ENCODE peak calls at places on chromosomes 12 and 14, in six cellular contexts. J is fibroblast of pulmonary artery, V is left lung, T is ascending aorta, G is esophagus squamous epithelium, M is Panc1. Y is an unnamed sample.

GRCh38 chr14:101814869-101815268 is 53.4 kb downstream of the PPP2R5C start:
- DNase-seq in G (no peak), V (no peak), T (no peak), M (no peak), J (no peak), Y (no peak)

GRCh38 chr12:54390668-54391551 is 6.4 kb upstream of the ZNF385A start:
- DNase-seq in G (no peak), J (no peak), M (no peak), V (peak), T (no peak), Y (no peak)

GRCh38 chr14:68248481-68249255 is 429.1 kb downstream of the RAD51B start:
- DNase-seq in J (peak), G (no peak), T (no peak), V (peak), M (no peak), Y (peak)

GRCh38 chr12:12172106-12172511 is 94.7 kb downstream of the LRP6 start:
- DNase-seq in V (no peak), J (peak), T (no peak), G (no peak), M (no peak), Y (peak)

GRCh38 chr12:126518596-126519200 is 1453.5 kb downstream of the AACS start:
- DNase-seq in M (peak), J (peak), T (no peak), G (no peak), V (no peak), Y (no peak)

GRCh38 chr14:75254381-75254821 is 24.2 kb upstream of the FOS start:
- DNase-seq in M (no peak), V (no peak), G (no peak), T (no peak), J (no peak), Y (no peak)

GRCh38 chr14:36099619-36100018 is 76.9 kb downstream of the PTCSC3 start:
- DNase-seq in M (no peak), T (no peak), J (no peak), V (no peak), G (no peak), Y (no peak)

GRCh38 chr14:68649461-68650189 is 143.2 kb downstream of the ZFP36L1 start:
- DNase-seq in J (no peak), M (no peak), G (no peak), T (no peak), V (no peak), Y (peak)

GRCh38 chr12:55993454-55993853 is 3.6 kb upstream of the SUOX start:
- DNase-seq in G (no peak), T (no peak), M (no peak), J (no peak), V (no peak), Y (no peak)

GRCh38 chr14:105294142-105294597 is 6.6 kb downstream of the BRF1 start:
- DNase-seq in T (no peak), M (no peak), J (peak), G (no peak), V (no peak), Y (peak)

GRCh38 chr12:93229494-93230310 is 148.0 kb upstream of the NUDT4 start:
- DNase-seq in G (no peak), J (peak), T (no peak), M (peak), V (no peak), Y (peak)

GRCh38 chr14:97153527-97153926 is 356.3 kb downstream of the VRK1 start:
- DNase-seq in T (no peak), J (no peak), V (no peak), G (no peak), M (no peak), Y (no peak)

GRCh38 chr14:104214819-104215218 is 76.4 kb downstream of the KIF26A start:
- DNase-seq in T (no peak), G (no peak), M (no peak), J (no peak), V (no peak), Y (no peak)

GRCh38 chr12:93230311-93230689 is 147.4 kb upstream of the NUDT4 start:
- DNase-seq in G (no peak), M (no peak), J (no peak), T (no peak), V (no peak), Y (no peak)

GRCh38 chr14:90093942-90094595 is 32.3 kb downstream of the KCNK13 start:
- DNase-seq in J (peak), G (no peak), V (no peak), M (no peak), T (no peak), Y (peak)

GRCh38 chr12:66508025-66508424 is 170.9 kb downstream of the GRIP1 start:
- DNase-seq in J (no peak), M (no peak), T (no peak), G (no peak), V (no peak), Y (no peak)

GRCh38 chr12:1907652-1908611 is 10.5 kb downstream of the CACNA2D4 start:
- DNase-seq in T (no peak), G (no peak), V (peak), J (no peak), M (no peak), Y (peak)

GRCh38 chr12:93184664-93185368 is 192.9 kb upstream of the NUDT4 start:
- DNase-seq in M (no peak), G (no peak), J (no peak), T (no peak), V (no peak), Y (peak)

GRCh38 chr12:89461649-89462612 is 62.7 kb downstream of the GALNT4 start:
- DNase-seq in M (peak), J (peak), G (no peak), T (no peak), V (no peak), Y (peak)

GRCh38 chr14:71206123-71206522 is 298.9 kb downstream of the PCNX1 start:
- DNase-seq in T (no peak), J (no peak), G (no peak), M (no peak), V (no peak), Y (no peak)

GRCh38 chr14:95319312-95320075 is at the start of gene CLMN:
- DNase-seq in M (no peak), J (peak), G (no peak), T (no peak), V (no peak), Y (peak)

GRCh38 chr12:69161835-69162234 is 77.5 kb upstream of the CPSF6 start:
- DNase-seq in M (no peak), J (peak), V (no peak), G (no peak), T (no peak), Y (no peak)

GRCh38 chr14:99395904-99396530 is 84.6 kb downstream of the SETD3 start:
- DNase-seq in T (no peak), G (no peak), M (no peak), V (no peak), J (peak), Y (peak)

GRCh38 chr12:109758406-109759075 is 44.9 kb downstream of the FAM222A start:
- DNase-seq in J (no peak), G (no peak), M (no peak), T (no peak), V (no peak), Y (no peak)

GRCh38 chr12:110906985-110907384 is 13.4 kb downstream of the MYL2 start:
- DNase-seq in T (no peak), G (no peak), V (no peak), J (peak), M (no peak), Y (peak)

GRCh38 chr12:29241821-29242591 is 92.9 kb downstream of the FAR2 start:
- DNase-seq in M (peak), T (no peak), J (peak), G (no peak), V (peak), Y (peak)

GRCh38 chr14:97846156-97846555 is 1049.0 kb downstream of the VRK1 start:
- DNase-seq in V (no peak), J (no peak), M (no peak), T (no peak), G (no peak), Y (no peak)

GRCh38 chr14:73759183-73759713 is 45.1 kb upstream of the PNMA1 start:
- DNase-seq in G (no peak), V (peak), M (no peak), T (no peak), J (peak), Y (peak)

GRCh38 chr14:80844872-80845271 is 96.7 kb downstream of the CEP128 start:
- DNase-seq in G (no peak), V (no peak), T (no peak), J (no peak), M (no peak), Y (no peak)

GRCh38 chr12:93137656-93138612 is 208.8 kb upstream of the EEA1 start:
- DNase-seq in M (no peak), T (no peak), V (no peak), G (no peak), J (peak), Y (peak)

GRCh38 chr12:19712041-19712440 is 272.7 kb downstream of the AEBP2 start:
- DNase-seq in G (no peak), J (peak), M (no peak), T (no peak), V (no peak), Y (peak)

GRCh38 chr12:98752726-98753125 is 107.6 kb downstream of the APAF1 start:
- DNase-seq in J (no peak), G (no peak), T (no peak), M (no peak), V (no peak), Y (peak)

GRCh38 chr12:52203126-52203921 is 11.5 kb upstream of the KRT80 start:
- DNase-seq in J (peak), G (no peak), T (peak), M (no peak), V (peak), Y (peak)

GRCh38 chr12:59808317-59808910 is 212.6 kb downstream of the SLC16A7 start:
- DNase-seq in M (peak), J (peak), V (no peak), T (no peak), G (no peak), Y (peak)

GRCh38 chr14:92973265-92973797 is 50.4 kb downstream of the CHGA start:
- DNase-seq in J (peak), V (peak), M (no peak), G (no peak), T (no peak), Y (peak)

DNA sequence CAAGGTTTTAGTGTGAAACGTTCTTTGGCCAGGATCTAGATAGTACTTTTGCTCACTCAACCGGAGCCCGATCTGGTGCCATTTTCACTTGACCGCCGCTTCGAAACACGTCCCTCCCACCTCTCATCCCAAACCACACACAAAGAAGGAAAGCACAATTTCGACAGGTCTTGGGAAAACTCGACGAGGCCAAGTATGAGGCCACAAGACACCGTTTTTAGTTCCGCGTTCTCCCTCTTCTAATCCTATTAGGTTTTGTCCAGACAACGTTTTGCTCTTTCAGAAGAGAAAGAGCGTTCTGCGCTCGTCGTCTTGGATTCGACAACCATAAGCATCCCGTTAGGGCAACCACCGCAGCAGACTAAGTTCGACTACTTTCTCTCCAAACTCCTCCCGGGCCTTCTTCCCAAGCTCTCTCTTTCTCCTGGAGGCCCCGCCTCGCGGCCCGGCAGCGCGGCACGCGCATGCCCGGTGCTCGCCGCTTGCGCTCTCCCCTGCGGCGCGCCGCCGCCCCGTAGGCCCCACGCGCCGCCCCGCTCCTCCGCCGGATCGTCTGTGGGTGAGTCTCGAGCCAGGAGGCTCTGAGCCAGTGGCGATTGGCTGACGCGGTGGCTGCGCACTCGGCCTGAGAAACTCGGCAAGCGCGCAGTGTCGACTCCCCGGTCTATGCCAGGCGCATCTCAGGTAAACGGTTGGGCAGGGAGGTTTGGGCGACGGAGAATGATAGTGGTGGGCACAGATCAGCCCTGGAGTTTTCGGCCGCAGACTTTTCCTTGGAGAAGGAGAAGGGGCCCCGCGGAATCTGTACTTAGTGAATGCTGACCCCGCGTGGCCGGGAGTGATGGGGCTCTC is at the start of gene MIPOL1:
- DNase-seq in M (no peak), J (peak), T (peak), V (peak), G (no peak), Y (peak)
- TF ChIP-seq CTCF in M (peak), J (peak), T (no peak), V (no peak), G (no peak), Y (peak)

DNA sequence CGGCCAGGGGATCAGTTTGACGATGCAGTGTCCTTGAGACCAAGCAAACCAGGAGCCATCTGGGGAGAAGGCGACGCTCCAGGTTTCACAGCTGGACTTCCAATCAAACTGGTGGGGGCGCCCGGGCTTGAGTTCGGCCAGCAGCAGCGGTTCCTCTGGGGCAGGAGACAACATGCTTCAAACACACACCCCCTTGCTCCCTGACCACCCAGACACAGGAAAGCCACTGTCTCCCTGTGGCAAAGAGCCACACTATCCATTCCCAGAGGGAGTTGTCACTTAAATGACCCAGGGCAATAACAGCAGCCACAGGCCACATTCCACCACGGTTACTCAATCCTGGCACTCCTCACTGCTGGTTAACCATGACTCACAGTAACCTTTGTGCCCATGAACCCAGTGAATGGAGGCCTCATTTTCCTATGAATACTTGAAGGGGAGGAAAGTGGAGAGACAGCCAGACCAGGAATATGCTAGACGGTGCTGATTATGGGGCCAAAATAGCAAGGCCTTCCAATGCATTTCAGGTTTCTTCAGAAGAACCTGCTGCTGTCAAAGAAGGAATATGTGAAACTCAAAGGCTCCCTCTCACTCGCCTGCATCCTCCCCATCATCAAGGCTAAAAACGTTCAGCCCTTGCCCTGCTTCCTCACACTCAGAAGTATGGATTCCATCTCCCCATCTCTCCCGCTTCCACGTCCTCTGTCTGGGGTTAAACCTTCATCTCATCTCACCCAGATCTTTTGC is 8.5 kb downstream of the WSB2 start:
- DNase-seq in G (no peak), M (peak), V (peak), J (peak), T (peak), Y (peak)
- H3K4me3 ChIP-seq in G (no peak), M (peak), V (no peak), J (no peak), T (no peak), Y (no peak)

GRCh38 chr14:61891810-61892209 is 129.6 kb downstream of the SNAPC1 start:
- DNase-seq in T (no peak), M (no peak), V (no peak), G (no peak), J (no peak), Y (no peak)

GRCh38 chr14:61891251-61891650 is 129.0 kb downstream of the SNAPC1 start:
- DNase-seq in V (no peak), T (no peak), G (no peak), M (no peak), J (peak), Y (peak)

GRCh38 chr14:61887628-61888027 is 125.4 kb downstream of the SNAPC1 start:
- DNase-seq in J (no peak), T (no peak), V (no peak), M (no peak), G (no peak), Y (no peak)

GRCh38 chr14:61893371-61893940 is 131.2 kb downstream of the SNAPC1 start:
- DNase-seq in J (no peak), G (no peak), T (no peak), M (no peak), V (no peak), Y (no peak)

DNA sequence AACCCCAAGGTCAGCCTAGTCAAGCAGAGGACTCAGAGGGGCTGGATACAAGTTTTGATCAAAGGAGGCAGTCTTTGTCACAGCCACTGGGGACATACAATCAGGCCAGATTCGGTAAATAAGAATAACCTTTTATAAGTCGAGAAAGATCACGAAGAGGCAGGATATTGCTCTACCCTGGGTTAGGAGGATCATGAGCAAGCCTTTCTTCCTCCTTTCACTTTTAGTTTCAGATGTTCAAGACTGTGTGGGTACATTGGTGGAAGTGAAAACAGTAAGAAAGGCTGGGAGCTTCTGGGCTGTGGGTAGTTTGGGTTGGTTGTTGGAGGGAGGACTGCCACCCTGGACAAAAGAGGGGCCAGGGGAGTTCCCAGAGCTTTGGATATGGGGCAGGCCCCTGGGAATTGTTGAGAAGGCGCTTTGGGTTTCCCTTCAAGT is 127.7 kb downstream of the SNAPC1 start:
- DNase-seq in J (no peak), V (no peak), M (no peak), T (no peak), G (no peak), Y (no peak)
- TF ChIP-seq CTCF in J (no peak), V (no peak), M (no peak), T (no peak), G (no peak), Y (no peak)

GRCh38 chr12:132066749-132067148 is 77.4 kb downstream of the DDX51 start:
- DNase-seq in V (no peak), M (no peak), J (no peak), T (no peak), G (no peak), Y (no peak)

GRCh38 chr12:132065203-132065602 is 78.9 kb downstream of the DDX51 start:
- DNase-seq in M (no peak), T (no peak), J (no peak), G (no peak), V (no peak), Y (no peak)

GRCh38 chr12:132067182-132067581 is 76.9 kb downstream of the DDX51 start:
- DNase-seq in V (no peak), M (no peak), G (no peak), J (no peak), T (no peak), Y (no peak)

GRCh38 chr12:132065609-132066344 is 78.3 kb downstream of the DDX51 start:
- DNase-seq in G (no peak), V (no peak), M (no peak), T (no peak), J (no peak), Y (no peak)

DNA sequence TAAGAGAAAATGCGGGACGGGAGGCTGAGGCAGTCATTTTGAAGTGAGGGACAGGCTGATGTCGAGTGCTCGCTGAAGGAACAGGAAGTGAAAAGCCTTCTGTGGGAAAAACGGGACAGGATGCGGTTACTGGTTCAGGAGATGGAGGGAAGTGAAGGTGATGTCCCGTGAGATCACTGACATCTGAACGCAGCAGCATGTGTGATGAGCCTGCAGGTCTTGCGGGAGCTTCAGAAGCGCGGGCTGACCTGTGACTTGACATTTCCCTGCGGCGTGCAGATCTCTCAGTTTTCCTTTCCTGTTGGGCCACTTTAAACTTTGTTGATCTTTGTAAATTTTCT is 77.8 kb downstream of the DDX51 start:
- DNase-seq in V (no peak), J (no peak), T (no peak), M (no peak), G (no peak), Y (no peak)
- H3K4me3 ChIP-seq in V (no peak), J (no peak), T (no peak), M (no peak), G (no peak), Y (no peak)

DNA sequence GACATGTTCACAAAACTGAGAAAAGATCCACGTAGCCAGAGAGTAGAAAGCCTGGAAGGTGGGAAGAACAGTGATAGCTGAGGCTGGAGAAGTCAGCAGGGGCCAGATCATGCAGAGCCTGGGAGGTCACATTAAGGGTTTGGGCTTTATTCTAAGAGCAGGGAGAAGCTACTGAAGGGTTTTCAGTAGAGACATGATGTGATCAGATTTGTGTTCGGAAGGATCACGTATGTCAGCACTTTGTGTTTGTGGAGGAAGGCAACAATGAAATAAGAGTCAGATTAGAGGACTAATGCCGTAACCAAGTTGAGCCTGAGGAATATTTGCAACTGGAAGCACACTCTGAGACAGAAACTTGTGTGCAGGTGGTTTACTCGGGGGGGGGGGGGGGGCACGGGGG is 4.2 kb upstream of the PCK2 start:
- DNase-seq in G (no peak), J (no peak), T (no peak), V (no peak), M (no peak), Y (no peak)
- TF ChIP-seq CTCF in G (no peak), J (no peak), T (no peak), V (no peak), M (no peak), Y (no peak)